ENCODE peak calls at places on chromosomes 4 and X, in six cellular contexts. One of them, this sample, is unnamed.

GRCh38 chrX:119539872-119540271 is 25.3 kb downstream of the STEEP1 start:
- DNase-seq in amygdala: no peak
- DNase-seq in D341Med: peak
- DNase-seq in CD4-positive, CD25-positive, alpha-beta regulatory T cell: no peak
- DNase-seq in fibroblast of mammary gland: no peak
- DNase-seq in immature natural killer cell: no peak
- DNase-seq in this sample: no peak

GRCh38 chrX:140503714-140504351 is 1.0 kb downstream of the SOX3 start:
- DNase-seq in amygdala: peak
- DNase-seq in D341Med: peak
- DNase-seq in CD4-positive, CD25-positive, alpha-beta regulatory T cell: no peak
- DNase-seq in fibroblast of mammary gland: no peak
- DNase-seq in immature natural killer cell: no peak
- DNase-seq in this sample: peak

GRCh38 chr4:78293841-78294301 is 236.7 kb downstream of the FRAS1 start:
- DNase-seq in amygdala: no peak
- DNase-seq in D341Med: no peak
- DNase-seq in CD4-positive, CD25-positive, alpha-beta regulatory T cell: no peak
- DNase-seq in fibroblast of mammary gland: peak
- DNase-seq in immature natural killer cell: no peak
- DNase-seq in this sample: no peak

GRCh38 chr4:80322716-80323115 is 12.8 kb upstream of the CFAP299 start:
- DNase-seq in amygdala: no peak
- DNase-seq in D341Med: no peak
- DNase-seq in CD4-positive, CD25-positive, alpha-beta regulatory T cell: peak
- DNase-seq in fibroblast of mammary gland: peak
- DNase-seq in immature natural killer cell: no peak
- DNase-seq in this sample: no peak

GRCh38 chr4:56215901-56216300 is 171.4 kb downstream of the AASDH start:
- DNase-seq in amygdala: no peak
- DNase-seq in D341Med: no peak
- DNase-seq in CD4-positive, CD25-positive, alpha-beta regulatory T cell: no peak
- DNase-seq in fibroblast of mammary gland: peak
- DNase-seq in immature natural killer cell: no peak
- DNase-seq in this sample: no peak

GRCh38 chr4:1459664-1460511 is 53.6 kb upstream of the NKX1-1 start:
- DNase-seq in amygdala: no peak
- DNase-seq in D341Med: peak
- DNase-seq in CD4-positive, CD25-positive, alpha-beta regulatory T cell: no peak
- DNase-seq in fibroblast of mammary gland: no peak
- DNase-seq in immature natural killer cell: no peak
- DNase-seq in this sample: no peak

GRCh38 chrX:129798888-129799287 is 19.1 kb downstream of the SASH3 start:
- DNase-seq in amygdala: no peak
- DNase-seq in D341Med: no peak
- DNase-seq in CD4-positive, CD25-positive, alpha-beta regulatory T cell: no peak
- DNase-seq in fibroblast of mammary gland: no peak
- DNase-seq in immature natural killer cell: no peak
- DNase-seq in this sample: no peak

GRCh38 chr4:74793757-74794340 is 474 bp downstream of the BTC start:
- DNase-seq in amygdala: no peak
- DNase-seq in D341Med: peak
- DNase-seq in CD4-positive, CD25-positive, alpha-beta regulatory T cell: peak
- DNase-seq in fibroblast of mammary gland: peak
- DNase-seq in immature natural killer cell: no peak
- DNase-seq in this sample: peak

GRCh38 chr4:151573945-151574344 is 165.0 kb downstream of the FHIP1A start:
- DNase-seq in amygdala: no peak
- DNase-seq in D341Med: no peak
- DNase-seq in CD4-positive, CD25-positive, alpha-beta regulatory T cell: no peak
- DNase-seq in fibroblast of mammary gland: peak
- DNase-seq in immature natural killer cell: no peak
- DNase-seq in this sample: no peak

GRCh38 chr4:88937081-88937480 is 119.9 kb downstream of the FAM13A start:
- DNase-seq in amygdala: no peak
- DNase-seq in D341Med: no peak
- DNase-seq in CD4-positive, CD25-positive, alpha-beta regulatory T cell: no peak
- DNase-seq in fibroblast of mammary gland: no peak
- DNase-seq in immature natural killer cell: no peak
- DNase-seq in this sample: no peak

GRCh38 chr4:58871509-58871908 is 1761.3 kb upstream of the IGFBP7 start:
- DNase-seq in amygdala: no peak
- DNase-seq in D341Med: no peak
- DNase-seq in CD4-positive, CD25-positive, alpha-beta regulatory T cell: no peak
- DNase-seq in fibroblast of mammary gland: no peak
- DNase-seq in immature natural killer cell: no peak
- DNase-seq in this sample: no peak

GRCh38 chrX:71099736-71100135 is 4.1 kb downstream of the FOXO4 start:
- DNase-seq in amygdala: no peak
- DNase-seq in D341Med: no peak
- DNase-seq in CD4-positive, CD25-positive, alpha-beta regulatory T cell: no peak
- DNase-seq in fibroblast of mammary gland: no peak
- DNase-seq in immature natural killer cell: no peak
- DNase-seq in this sample: no peak

GRCh38 chr4:70839537-70840093 is at the start of gene GRSF1:
- DNase-seq in amygdala: peak
- DNase-seq in D341Med: peak
- DNase-seq in CD4-positive, CD25-positive, alpha-beta regulatory T cell: peak
- DNase-seq in fibroblast of mammary gland: peak
- DNase-seq in immature natural killer cell: peak
- DNase-seq in this sample: peak

GRCh38 chrX:14997271-14997670 is 124.0 kb downstream of the MOSPD2 start:
- DNase-seq in amygdala: no peak
- DNase-seq in D341Med: no peak
- DNase-seq in CD4-positive, CD25-positive, alpha-beta regulatory T cell: no peak
- DNase-seq in fibroblast of mammary gland: no peak
- DNase-seq in immature natural killer cell: no peak
- DNase-seq in this sample: no peak

GRCh38 chrX:121949041-121949760 is 901.8 kb downstream of the GLUD2 start:
- DNase-seq in amygdala: no peak
- DNase-seq in D341Med: no peak
- DNase-seq in CD4-positive, CD25-positive, alpha-beta regulatory T cell: no peak
- DNase-seq in fibroblast of mammary gland: peak
- DNase-seq in immature natural killer cell: no peak
- DNase-seq in this sample: no peak

GRCh38 chr4:116126794-116127193 is 958.6 kb downstream of the TRAM1L1 start:
- DNase-seq in amygdala: no peak
- DNase-seq in D341Med: no peak
- DNase-seq in CD4-positive, CD25-positive, alpha-beta regulatory T cell: no peak
- DNase-seq in fibroblast of mammary gland: no peak
- DNase-seq in immature natural killer cell: no peak
- DNase-seq in this sample: no peak

GRCh38 chrX:34868633-34869032 is 74.0 kb upstream of the FAM47B start:
- DNase-seq in amygdala: no peak
- DNase-seq in D341Med: no peak
- DNase-seq in CD4-positive, CD25-positive, alpha-beta regulatory T cell: no peak
- DNase-seq in fibroblast of mammary gland: no peak
- DNase-seq in immature natural killer cell: no peak
- DNase-seq in this sample: no peak

GRCh38 chr4:56874918-56875317 is 32.8 kb upstream of the REST start:
- DNase-seq in amygdala: no peak
- DNase-seq in D341Med: no peak
- DNase-seq in CD4-positive, CD25-positive, alpha-beta regulatory T cell: no peak
- DNase-seq in fibroblast of mammary gland: peak
- DNase-seq in immature natural killer cell: no peak
- DNase-seq in this sample: no peak